ENCODE peak calls at places on chromosome 21, in six cellular contexts. B, F, A, S, D and V are unnamed samples.

GRCh38 chr21:45540601-45540970 is 1.7 kb downstream of the SLC19A1 start:
- DNase-seq in F (no peak), B (no peak), A (no peak), D (no peak), S (no peak), V (no peak)

GRCh38 chr21:45253180-45253579 is 34.5 kb downstream of the POFUT2 start:
- DNase-seq in D (no peak), F (no peak), S (no peak), B (no peak), A (no peak), V (no peak)

GRCh38 chr21:46189959-46190490 is 5.8 kb upstream of the SPATC1L start:
- DNase-seq in B (no peak), A (no peak), D (no peak), S (no peak), F (no peak), V (peak)

GRCh38 chr21:45299864-45300785 is 12.4 kb upstream of the POFUT2 start:
- DNase-seq in A (no peak), B (no peak), D (no peak), F (no peak), S (no peak), V (no peak)

GRCh38 chr21:41670056-41670805 is 96.6 kb downstream of the RIPK4 start:
- DNase-seq in D (no peak), B (no peak), A (no peak), S (no peak), F (no peak), V (no peak)

GRCh38 chr21:18951291-18952038 is 547.9 kb upstream of the TMPRSS15 start:
- DNase-seq in D (no peak), A (peak), B (no peak), S (no peak), F (no peak), V (no peak)

GRCh38 chr21:46171996-46172862 is 12.0 kb downstream of the SPATC1L start:
- DNase-seq in D (no peak), B (no peak), S (no peak), A (no peak), F (no peak), V (no peak)

GRCh38 chr21:38679531-38679930 is 126.2 kb upstream of the ETS2 start:
- DNase-seq in A (no peak), S (no peak), B (no peak), F (no peak), D (peak), V (no peak)

GRCh38 chr21:38341546-38342012 is 84.8 kb downstream of the KCNJ15 start:
- DNase-seq in F (no peak), A (no peak), S (no peak), D (no peak), B (no peak), V (no peak)

GRCh38 chr21:45103966-45104520 is 29.7 kb downstream of the ADARB1 start:
- DNase-seq in A (no peak), D (no peak), S (no peak), F (no peak), B (no peak), V (no peak)

GRCh38 chr21:32329776-32330175 is 31.1 kb downstream of the MRAP start:
- DNase-seq in D (no peak), B (no peak), S (peak), F (no peak), A (no peak), V (no peak)

GRCh38 chr21:46079357-46080170 is 18.3 kb upstream of the COL6A2 start:
- DNase-seq in D (no peak), A (no peak), B (no peak), F (peak), S (no peak), V (no peak)

GRCh38 chr21:14361958-14362357 is 21.0 kb downstream of the HSPA13 start:
- DNase-seq in S (no peak), D (no peak), F (no peak), A (no peak), B (no peak), V (no peak)

GRCh38 chr21:45178971-45179370 is 104.6 kb downstream of the ADARB1 start:
- DNase-seq in A (no peak), S (no peak), D (no peak), F (no peak), B (no peak), V (no peak)

GRCh38 chr21:10627316-10627863 is 106.0 kb downstream of the TPTE start:
- DNase-seq in D (no peak), A (no peak), F (no peak), B (no peak), S (no peak), V (no peak)

GRCh38 chr21:28991861-28992525 is 684 bp downstream of the LTN1 start:
- DNase-seq in A (no peak), D (no peak), F (no peak), B (peak), S (peak), V (no peak)

GRCh38 chr21:45306832-45307571 is 19.3 kb upstream of the POFUT2 start:
- DNase-seq in B (peak), F (no peak), A (no peak), S (peak), D (no peak), V (no peak)

GRCh38 chr21:19501115-19501514 is 1097.5 kb upstream of the TMPRSS15 start:
- DNase-seq in A (no peak), B (no peak), F (no peak), S (no peak), D (no peak), V (no peak)

GRCh38 chr21:45427331-45428271 is 22.6 kb downstream of the COL18A1 start:
- DNase-seq in S (peak), F (no peak), D (no peak), A (peak), B (peak), V (no peak)

GRCh38 chr21:32770514-32771133 is 931 bp downstream of the PAXBP1 start:
- DNase-seq in F (no peak), D (no peak), S (peak), B (no peak), A (no peak), V (no peak)

GRCh38 chr21:45409466-45410150 is 4.6 kb downstream of the COL18A1 start:
- DNase-seq in B (no peak), F (no peak), A (no peak), S (peak), D (no peak), V (no peak)

GRCh38 chr21:38774152-38774551 is 31.6 kb upstream of the ETS2 start:
- DNase-seq in A (no peak), D (no peak), S (no peak), B (no peak), F (no peak), V (no peak)

GRCh38 chr21:45510466-45510955 is 31.7 kb downstream of the SLC19A1 start:
- DNase-seq in F (no peak), D (no peak), S (no peak), A (no peak), B (no peak), V (no peak)

GRCh38 chr21:42683371-42684108 is 30.1 kb downstream of the PDE9A start:
- DNase-seq in F (no peak), B (no peak), S (no peak), D (no peak), A (no peak), V (no peak)

GRCh38 chr21:42685954-42686500 is 32.6 kb downstream of the PDE9A start:
- DNase-seq in S (no peak), A (no peak), D (no peak), F (no peak), B (no peak), V (no peak)

GRCh38 chr21:42682661-42683060 is 29.2 kb downstream of the PDE9A start:
- DNase-seq in B (no peak), F (no peak), A (no peak), D (no peak), S (no peak), V (no peak)

GRCh38 chr21:42684109-42684916 is 30.9 kb downstream of the PDE9A start:
- DNase-seq in D (no peak), F (no peak), S (no peak), A (no peak), B (no peak), V (no peak)

GRCh38 chr21:42685036-42685435 is 31.6 kb downstream of the PDE9A start:
- DNase-seq in A (no peak), D (no peak), B (no peak), F (no peak), S (no peak), V (no peak)
- TF ChIP-seq POLR2A in A (no peak), D (no peak), B (no peak), F (no peak), S (no peak), V (no peak)

GRCh38 chr21:42750737-42751530 is 97.5 kb downstream of the PDE9A start:
- DNase-seq in S (no peak), A (no peak), F (no peak), B (no peak), D (no peak), V (no peak)
- TF ChIP-seq TAF1 in S (no peak), A (no peak), F (no peak), B (no peak), D (no peak), V (no peak)

DNA sequence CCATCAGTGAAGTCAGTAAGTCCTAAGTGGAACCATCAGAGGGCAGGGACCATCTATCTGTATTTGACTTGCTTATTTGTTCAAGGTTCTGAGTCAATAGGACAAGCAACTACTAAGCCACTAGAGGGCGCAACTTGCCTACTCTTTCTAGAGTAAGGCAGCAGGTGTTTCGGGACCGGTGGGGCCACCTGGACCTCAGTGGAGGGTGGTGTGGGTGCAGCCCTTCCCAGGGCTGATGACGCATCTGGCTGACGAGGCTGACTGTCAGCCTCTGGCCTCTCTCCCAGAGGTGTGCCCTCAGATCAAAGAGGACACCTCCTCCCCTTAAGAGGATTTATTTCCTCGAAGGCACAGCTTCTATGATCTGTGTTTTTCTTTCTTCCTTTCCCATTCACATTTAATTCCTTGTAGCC is 6.6 kb downstream of the CBR3 start:
- DNase-seq in D (peak), F (peak), S (peak), A (peak), B (peak), V (peak)
- TF ChIP-seq POLR2A in D (no peak), F (no peak), S (no peak), A (no peak), B (no peak), V (no peak)

GRCh38 chr21:34243562-34243961 is 120.2 kb upstream of the KCNE2 start:
- DNase-seq in A (no peak), B (no peak), F (no peak), S (peak), D (no peak), V (no peak)
- TF ChIP-seq TAF1 in A (no peak), B (no peak), F (no peak), S (no peak), D (no peak), V (no peak)

DNA sequence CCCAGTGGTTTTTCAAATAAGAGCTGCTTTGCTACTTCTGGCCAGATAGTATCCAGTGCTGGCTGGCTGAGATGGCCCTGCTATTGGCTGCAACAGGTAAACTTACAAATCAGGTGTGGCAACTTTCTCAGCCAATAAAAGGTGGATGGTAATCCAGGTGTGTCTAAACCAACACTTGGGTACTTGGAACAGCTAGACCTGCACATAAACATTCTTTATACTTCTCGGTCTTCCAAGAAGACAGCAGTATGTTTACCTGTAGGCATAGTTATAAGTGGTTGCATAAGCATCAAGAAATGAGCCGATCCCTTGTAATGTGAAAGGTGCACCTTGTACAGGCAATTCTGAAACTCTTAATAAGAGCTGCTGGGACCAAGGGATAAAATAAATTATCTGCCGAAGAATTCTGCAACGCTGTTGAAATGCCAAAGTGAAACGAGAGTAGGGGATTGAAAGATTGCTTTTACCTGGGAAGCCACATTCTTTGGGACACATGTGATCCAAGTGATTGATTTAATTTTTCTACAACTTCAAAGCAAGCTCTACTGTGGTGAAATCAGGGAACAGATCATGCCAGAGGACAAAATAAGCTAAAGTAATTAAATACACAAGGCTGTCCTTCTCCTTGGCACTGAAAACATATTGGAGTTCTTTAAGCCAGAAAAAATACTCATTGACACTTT is at the start of gene CLDN8:
- DNase-seq in D (no peak), B (no peak), F (no peak), S (no peak), A (no peak), V (no peak)
- TF ChIP-seq POLR2A in D (no peak), B (no peak), F (no peak), S (no peak), A (no peak), V (no peak)

GRCh38 chr21:25811186-25811585 is 76.4 kb downstream of the GABPA start:
- DNase-seq in B (no peak), D (no peak), S (no peak), F (no peak), A (no peak), V (no peak)

GRCh38 chr21:25801217-25802015 is 66.6 kb downstream of the GABPA start:
- DNase-seq in D (peak), F (peak), B (peak), A (peak), S (peak), V (peak)

GRCh38 chr21:25809013-25809412 is 74.2 kb downstream of the GABPA start:
- DNase-seq in B (no peak), A (no peak), F (no peak), S (no peak), D (no peak), V (no peak)

DNA sequence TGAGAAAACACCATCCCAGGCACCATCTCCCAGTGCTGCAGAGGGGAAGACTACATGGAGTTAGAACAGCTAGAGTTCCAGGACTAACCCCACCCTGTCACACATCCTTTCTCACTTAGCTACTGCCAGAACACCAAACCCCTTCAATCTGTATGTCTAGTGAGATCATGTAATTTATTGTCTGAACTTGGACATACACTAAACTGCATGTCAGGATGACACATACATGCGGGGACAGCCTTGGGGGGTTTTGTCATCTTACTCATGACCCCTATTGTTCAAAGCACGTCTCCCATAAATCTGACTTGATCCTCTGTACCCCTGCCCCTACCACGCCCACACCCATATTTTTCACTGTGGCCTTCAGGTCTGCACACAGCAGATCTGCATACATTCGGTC is 71.3 kb downstream of the GABPA start:
- DNase-seq in B (no peak), F (no peak), D (no peak), A (no peak), S (no peak), V (no peak)
- TF ChIP-seq TAF1 in B (no peak), F (no peak), D (no peak), A (no peak), S (no peak), V (no peak)

GRCh38 chr21:40029888-40030287 is 162.7 kb downstream of the PCP4 start:
- DNase-seq in F (no peak), S (no peak), D (no peak), A (no peak), B (no peak), V (no peak)
- TF ChIP-seq POLR2A in F (no peak), S (no peak), D (no peak), A (no peak), B (no peak), V (no peak)

DNA sequence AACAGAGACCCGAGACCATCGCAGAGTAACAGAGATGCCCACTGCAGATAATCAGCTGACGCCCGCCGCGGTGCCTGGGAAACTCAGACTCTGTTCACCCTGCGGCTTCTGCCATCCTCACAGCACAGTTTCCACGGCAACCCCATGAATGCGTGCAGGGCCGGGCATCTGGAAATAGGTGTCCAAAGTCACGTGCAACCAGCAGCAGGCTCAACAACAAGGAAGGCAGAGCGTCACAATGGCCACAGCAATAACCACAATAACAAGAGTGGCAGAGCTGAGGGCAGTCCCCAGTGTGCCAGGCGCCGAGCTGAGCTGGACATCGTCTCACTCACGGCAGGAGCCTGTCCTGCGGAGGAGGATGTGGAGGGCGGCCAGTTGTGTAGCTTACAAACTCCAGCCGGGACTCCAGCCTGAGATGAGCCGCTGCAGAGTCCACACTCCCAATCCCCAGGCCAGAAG is 102.0 kb downstream of the CRYAA start:
- DNase-seq in F (no peak), B (no peak), A (no peak), D (no peak), S (no peak), V (no peak)
- TF ChIP-seq TAF1 in F (no peak), B (no peak), A (no peak), D (no peak), S (no peak), V (no peak)

DNA sequence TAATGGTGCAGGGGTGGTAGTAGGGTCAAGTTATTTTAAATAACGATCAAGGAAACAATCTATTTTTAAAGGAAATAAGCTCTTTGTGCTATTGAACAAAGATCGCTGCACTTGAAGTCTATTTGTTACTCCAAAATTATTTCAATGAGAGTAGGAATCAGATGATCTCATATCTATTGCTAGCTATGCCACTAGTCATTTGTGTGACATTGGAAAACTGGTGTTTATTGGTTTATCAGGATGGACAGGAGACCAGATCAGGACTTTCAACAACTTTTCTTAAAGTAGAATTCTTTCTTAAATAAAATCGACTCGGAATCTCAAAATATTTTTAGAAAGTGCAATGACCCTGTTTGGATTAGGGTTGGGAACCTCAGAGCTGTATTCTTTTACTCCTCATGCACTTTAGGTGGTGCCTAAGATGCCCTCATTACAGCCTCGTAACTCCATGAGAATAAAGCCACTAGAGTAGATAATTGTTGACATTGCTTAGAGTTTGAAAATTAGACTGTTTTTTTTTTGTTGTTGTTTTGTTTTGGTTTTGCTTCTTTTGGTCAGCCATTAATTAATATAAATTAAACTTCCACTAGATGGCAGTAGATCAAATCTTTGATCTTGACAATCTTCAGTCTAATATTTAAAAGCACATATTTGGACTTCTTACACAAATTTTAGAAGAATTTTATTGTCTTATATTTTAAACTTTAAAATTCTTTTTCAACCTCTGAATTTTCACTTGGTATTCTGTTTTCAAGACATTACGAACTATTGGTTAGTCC is 352.4 kb downstream of the USP25 start:
- DNase-seq in F (no peak), D (no peak), B (no peak), A (no peak), S (no peak), V (no peak)
- TF ChIP-seq POLR2A in F (no peak), D (no peak), B (no peak), A (no peak), S (no peak), V (no peak)